ENCODE peak calls at places on chromosome 14, in six cellular contexts. E, C, B, H, O and L are unnamed samples.
A peak's percentile ranks its signal among the peaks of the same experiment; 100 is the strongest.

GRCh38 chr14:90810808-90811207 is 5.4 kb downstream of the TTC7B start:
- DNase-seq in E (no peak), C (no peak), B (no peak), H (no peak), O (no peak), L (no peak)

GRCh38 chr14:92897922-92898599 is 24.9 kb upstream of the CHGA start:
- DNase-seq in E (no peak), C (no peak), B (no peak), H (no peak), O (no peak), L (no peak)

GRCh38 chr14:26255213-26255612 is 342.6 kb downstream of the NOVA1 start:
- DNase-seq in E (peak; percentile 44), C (peak; percentile 31), B (no peak), H (peak; percentile 1), O (no peak), L (no peak)

GRCh38 chr14:104865631-104866441 is 768 bp downstream of the CEP170B start:
- DNase-seq in E (peak; percentile 75), C (peak; percentile 67), B (peak; percentile 70), H (peak; percentile 25), O (peak; percentile 24), L (no peak)

GRCh38 chr14:89773644-89774316 is 180.8 kb downstream of the EFCAB11 start:
- DNase-seq in E (peak; percentile 31), C (peak; percentile 47), B (peak; percentile 11), H (no peak), O (no peak), L (no peak)

GRCh38 chr14:73358187-73358586 is 100.2 kb downstream of the NUMB start:
- DNase-seq in E (no peak), C (no peak), B (no peak), H (no peak), O (no peak), L (no peak)

GRCh38 chr14:61101803-61102548 is 120.9 kb downstream of the SLC38A6 start:
- DNase-seq in E (peak; percentile 89), C (peak; percentile 65), B (no peak), H (no peak), O (no peak), L (no peak)

GRCh38 chr14:102150083-102150482 is 10.4 kb downstream of the WDR20 start:
- DNase-seq in E (no peak), C (no peak), B (no peak), H (no peak), O (no peak), L (no peak)

GRCh38 chr14:89108608-89109007 is 284.2 kb downstream of the TTC8 start:
- DNase-seq in E (no peak), C (no peak), B (no peak), H (no peak), O (no peak), L (no peak)

GRCh38 chr14:68979722-68980552 is 835 bp upstream of the ACTN1 start:
- DNase-seq in E (peak; percentile 57), C (peak; percentile 63), B (peak; percentile 63), H (peak; percentile 12), O (no peak), L (no peak)

GRCh38 chr14:100537701-100538565 is 49.3 kb downstream of the BEGAIN start:
- DNase-seq in E (no peak), C (no peak), B (peak; percentile 4), H (no peak), O (no peak), L (no peak)

GRCh38 chr14:59788176-59788575 is 82.4 kb downstream of the RTN1 start:
- DNase-seq in E (no peak), C (no peak), B (no peak), H (no peak), O (no peak), L (no peak)